ENCODE peak calls at places on chromosomes 5 and 9, in six cellular contexts. U, N, J, V, Q and L are unnamed samples.

GRCh38 chr9:128163523-128164331 is 3.7 kb downstream of the BBLN start:
- DNase-seq in U (no peak), N (no peak), J (no peak), V (no peak), Q (no peak), L (no peak)

GRCh38 chr5:67059747-67060490 is 136.7 kb downstream of the CD180 start:
- DNase-seq in U (no peak), N (no peak), J (no peak), V (no peak), Q (no peak), L (no peak)

GRCh38 chr9:2663886-2664674 is 42.5 kb downstream of the VLDLR start:
- DNase-seq in U (no peak), N (no peak), J (no peak), V (no peak), Q (no peak), L (no peak)

GRCh38 chr5:10600629-10601245 is 36.9 kb downstream of the ANKRD33B start:
- DNase-seq in U (no peak), N (no peak), J (no peak), V (no peak), Q (no peak), L (peak)

GRCh38 chr5:3597002-3597726 is 1.5 kb downstream of the IRX1 start:
- DNase-seq in U (no peak), N (no peak), J (no peak), V (no peak), Q (no peak), L (no peak)

GRCh38 chr5:181243521-181244307 is at the start of gene RACK1:
- DNase-seq in U (peak), N (peak), J (peak), V (peak), Q (peak), L (no peak)

GRCh38 chr5:176412517-176413254 is 3.7 kb downstream of the CLTB start:
- DNase-seq in U (no peak), N (no peak), J (no peak), V (no peak), Q (no peak), L (no peak)

GRCh38 chr5:111781200-111781599 is 24.2 kb upstream of the NREP start:
- DNase-seq in U (no peak), N (peak), J (no peak), V (no peak), Q (no peak), L (no peak)

GRCh38 chr5:110590187-110590586 is 136.3 kb downstream of the TMEM232 start:
- DNase-seq in U (no peak), N (no peak), J (no peak), V (no peak), Q (no peak), L (no peak)

GRCh38 chr9:77712533-77713130 is 64.5 kb upstream of the GNA14 start:
- DNase-seq in U (no peak), N (no peak), J (no peak), V (no peak), Q (no peak), L (no peak)

GRCh38 chr5:35031276-35031675 is 16.5 kb downstream of the AGXT2 start:
- DNase-seq in U (no peak), N (no peak), J (no peak), V (no peak), Q (no peak), L (no peak)

GRCh38 chr5:20523099-20523498 is 535.1 kb upstream of the CDH18 start:
- DNase-seq in U (no peak), N (no peak), J (no peak), V (no peak), Q (no peak), L (no peak)

GRCh38 chr9:129944501-129945116 is 98.4 kb downstream of the FNBP1 start:
- DNase-seq in U (no peak), N (no peak), J (no peak), V (no peak), Q (no peak), L (no peak)

GRCh38 chr5:147223951-147224791 is 10.7 kb upstream of the STK32A start:
- DNase-seq in U (no peak), N (peak), J (no peak), V (peak), Q (no peak), L (peak)